ENCODE peak calls at places on chromosomes 5 and 9, in five cellular contexts. J is psoas muscle, Q is A549, X is right atrium auricular region, Z is IMR-90. U is an unnamed sample.

GRCh38 chr5:177154003-177154643 is 20.6 kb downstream of the NSD1 start:
- DNase-seq in J (no peak), Q (no peak), X (no peak), Z (peak), U (no peak)

GRCh38 chr9:90162819-90163218 is 479.8 kb downstream of the DIRAS2 start:
- DNase-seq in J (no peak), Q (no peak), X (no peak), Z (no peak), U (no peak)

GRCh38 chr5:137753986-137754235 is 252 bp downstream of the HNRNPA0 start:
- DNase-seq in J (no peak), Q (no peak), X (no peak), Z (no peak), U (no peak)

GRCh38 chr5:146877783-146878470 is 630 bp downstream of the PPP2R2B start:
- DNase-seq in J (peak), Q (no peak), X (no peak), Z (no peak), U (no peak)

GRCh38 chr5:132430736-132431135 is 59.8 kb downstream of the IRF1 start:
- DNase-seq in J (no peak), Q (no peak), X (no peak), Z (no peak), U (no peak)

GRCh38 chr9:19113964-19114679 is 11.4 kb upstream of the HAUS6 start:
- DNase-seq in J (no peak), Q (no peak), X (no peak), Z (no peak), U (no peak)

GRCh38 chr9:78278177-78278777 is 18.6 kb upstream of the PSAT1 start:
- DNase-seq in J (no peak), Q (no peak), X (no peak), Z (peak), U (peak)

GRCh38 chr9:7149258-7149657 is 391.5 kb downstream of the KDM4C start:
- DNase-seq in J (no peak), Q (no peak), X (no peak), Z (no peak), U (no peak)

GRCh38 chr9:122606587-122606986 is 8.0 kb upstream of the OR1Q1 start:
- DNase-seq in J (no peak), Q (no peak), X (no peak), Z (no peak), U (no peak)

GRCh38 chr5:106121972-106122605 is 1548.6 kb downstream of the EFNA5 start:
- DNase-seq in J (no peak), Q (peak), X (no peak), Z (peak), U (no peak)

GRCh38 chr9:127862075-127863011 is 7.9 kb upstream of the ENG start:
- DNase-seq in J (peak), Q (no peak), X (peak), Z (no peak), U (no peak)

GRCh38 chr5:115414406-115415142 is 118.1 kb upstream of the CCDC112 start:
- DNase-seq in J (peak), Q (no peak), X (no peak), Z (peak), U (no peak)

GRCh38 chr5:72658767-72659540 is 151.7 kb upstream of the ZNF366 start:
- DNase-seq in J (no peak), Q (no peak), X (no peak), Z (peak), U (no peak)

GRCh38 chr9:28956111-28956880 is 1383.0 kb upstream of the C9orf72 start:
- DNase-seq in J (no peak), Q (no peak), X (no peak), Z (no peak), U (no peak)

GRCh38 chr9:97468658-97469448 is 32.6 kb upstream of the TMOD1 start:
- DNase-seq in J (peak), Q (peak), X (peak), Z (peak), U (no peak)

GRCh38 chr5:167626341-167627118 is 664.9 kb upstream of the WWC1 start:
- DNase-seq in J (no peak), Q (no peak), X (no peak), Z (peak), U (no peak)

DNA sequence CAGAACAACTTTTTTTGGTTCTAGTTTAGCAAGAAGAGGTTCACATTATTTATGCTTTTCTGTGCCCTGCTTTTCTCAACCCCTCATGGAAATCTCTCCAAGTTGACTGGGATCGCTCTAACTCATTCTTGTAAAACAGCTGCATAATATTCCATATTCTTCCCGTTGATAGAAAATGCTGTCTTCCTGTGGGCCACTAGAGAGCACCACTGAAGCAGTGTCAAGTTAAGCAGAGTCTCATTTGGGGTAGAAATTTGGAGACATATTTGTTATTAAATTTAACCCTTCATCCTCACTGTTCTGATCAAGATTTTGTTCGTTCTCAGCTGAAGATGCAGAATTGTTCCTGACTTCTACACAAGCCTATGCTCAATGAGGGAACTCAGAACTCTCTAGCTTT is 140.1 kb downstream of the CEMIP2 start:
- DNase-seq in J (no peak), Q (no peak), X (no peak), Z (peak), U (no peak)
- TF ChIP-seq CTCF in J (no peak), Q (peak), X (no peak), Z (peak), U (peak)

DNA sequence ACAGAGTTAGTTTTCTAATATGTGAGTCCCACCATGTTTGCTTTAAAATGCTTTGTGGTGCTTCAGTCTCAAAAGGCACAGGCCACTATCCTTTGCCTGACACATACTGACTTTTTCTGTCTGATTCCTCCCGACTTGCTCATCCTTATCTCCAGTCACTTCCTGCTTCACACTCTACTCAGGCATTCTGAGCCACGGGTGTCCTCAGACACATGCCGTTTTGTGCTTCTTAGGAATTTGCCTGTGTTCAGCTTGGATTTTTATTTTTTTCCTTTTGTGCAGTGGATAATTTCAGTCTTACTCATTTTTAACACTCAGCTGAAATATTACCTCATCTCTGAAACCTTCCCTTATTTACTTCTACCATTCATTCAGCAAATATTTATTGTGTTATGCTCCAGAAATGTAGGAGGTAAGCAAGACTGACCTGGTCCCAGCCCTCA is 54.1 kb downstream of the MAN2A1 start:
- DNase-seq in J (no peak), Q (peak), X (no peak), Z (peak), U (peak)
- H3K27ac ChIP-seq in J (peak), Q (peak), X (no peak), Z (peak), U (peak)

DNA sequence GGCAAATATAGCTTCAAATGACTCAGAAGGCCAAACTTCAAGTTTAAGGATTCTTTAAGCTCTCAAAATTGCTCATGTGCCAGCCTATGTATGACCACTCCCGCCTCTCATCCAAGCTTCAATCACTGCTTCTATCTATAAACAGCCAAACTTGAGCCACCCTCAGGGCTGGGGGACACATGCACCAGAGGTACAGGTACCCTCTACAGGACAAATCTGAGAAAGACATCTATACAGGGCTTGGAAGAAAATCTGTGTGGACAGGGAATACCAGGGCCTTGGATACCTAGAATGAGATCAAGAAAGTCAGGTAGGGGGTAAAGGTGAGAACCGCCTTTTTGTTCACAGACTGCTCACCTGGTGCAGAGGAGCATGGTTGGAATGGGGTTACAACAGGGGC is 217.9 kb downstream of the ATPSCKMT start:
- DNase-seq in J (no peak), Q (no peak), X (no peak), Z (no peak), U (no peak)
- TF ChIP-seq CTCF in J (no peak), Q (no peak), X (no peak), Z (no peak), U (peak)

GRCh38 chr9:77142366-77142765 is 35.0 kb upstream of the VPS13A start:
- DNase-seq in J (no peak), Q (no peak), X (no peak), Z (no peak), U (no peak)
- H3K27ac ChIP-seq in J (no peak), Q (no peak), X (no peak), Z (no peak), U (no peak)

GRCh38 chr9:107756091-107756490 is 266.5 kb upstream of the KLF4 start:
- DNase-seq in J (no peak), Q (no peak), X (no peak), Z (no peak), U (no peak)

GRCh38 chr9:107760469-107761242 is 271.1 kb upstream of the KLF4 start:
- DNase-seq in J (peak), Q (no peak), X (peak), Z (no peak), U (no peak)

GRCh38 chr9:107761307-107761706 is 271.7 kb upstream of the KLF4 start:
- DNase-seq in J (no peak), Q (no peak), X (peak), Z (no peak), U (no peak)

GRCh38 chr9:107759823-107760166 is 270.2 kb upstream of the KLF4 start:
- DNase-seq in J (no peak), Q (no peak), X (peak), Z (no peak), U (no peak)

DNA sequence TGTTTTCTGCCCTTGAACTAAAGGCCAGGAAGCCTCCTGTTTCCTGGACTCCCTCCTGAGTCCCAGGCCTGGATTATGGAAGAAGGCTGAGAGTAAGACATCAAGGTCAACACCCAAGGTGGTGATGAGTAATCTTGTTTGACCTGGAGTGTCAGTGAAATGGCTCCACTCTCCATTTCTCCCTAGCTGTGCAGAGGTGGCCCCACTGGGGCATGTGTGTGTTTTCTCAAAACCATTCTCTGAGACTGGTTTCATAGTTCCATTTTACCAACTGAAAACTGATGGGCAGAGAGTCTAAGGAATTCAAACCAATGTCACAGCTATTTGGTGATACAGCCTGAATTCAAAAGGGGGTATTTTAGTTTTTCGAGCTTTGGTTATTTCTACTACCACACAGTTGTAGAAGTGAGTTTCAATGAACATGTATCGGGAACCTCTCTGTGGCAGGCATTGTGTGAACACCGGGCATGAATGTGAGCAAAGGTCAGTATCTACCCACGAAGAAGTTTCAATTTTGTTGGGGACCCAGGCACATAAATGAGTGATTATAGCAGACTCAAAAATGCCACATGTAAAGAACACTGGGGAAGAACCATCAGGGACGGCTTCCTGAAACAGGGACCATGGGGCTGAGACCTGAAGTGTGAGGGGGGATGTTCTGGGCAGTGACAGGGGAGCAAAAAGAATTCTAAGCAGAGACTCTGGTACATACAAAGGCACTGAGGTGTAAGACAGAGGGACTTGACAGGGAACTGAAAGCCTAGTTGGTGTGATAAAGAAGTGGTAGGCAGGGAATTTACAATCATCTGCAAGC is 269.6 kb upstream of the KLF4 start:
- DNase-seq in J (no peak), Q (no peak), X (peak), Z (no peak), U (no peak)
- TF ChIP-seq CTCF in J (no peak), Q (no peak), X (no peak), Z (no peak), U (no peak)

DNA sequence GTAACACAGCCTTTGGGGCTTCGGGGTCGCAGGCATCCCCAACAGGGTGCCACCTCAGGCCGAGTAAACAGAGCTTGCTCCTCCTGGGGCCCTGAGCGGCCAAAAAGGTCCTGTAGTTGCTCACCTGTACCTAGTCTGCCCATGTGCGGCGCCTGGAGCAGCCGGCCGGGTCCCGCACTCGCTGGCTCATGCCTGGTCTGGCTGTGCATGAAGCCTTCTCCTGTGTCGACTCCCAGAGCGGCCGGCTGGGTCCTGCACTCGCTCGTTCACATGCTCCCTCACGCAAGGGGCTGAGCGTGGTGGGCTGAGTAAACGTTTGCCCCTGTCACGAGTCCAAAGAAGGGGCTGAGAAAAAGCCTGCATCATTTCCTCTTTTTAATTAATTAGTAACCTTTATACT is 162.4 kb upstream of the TUT7 start:
- DNase-seq in J (no peak), Q (no peak), X (no peak), Z (no peak), U (no peak)
- H3K27ac ChIP-seq in J (no peak), Q (no peak), X (no peak), Z (no peak), U (no peak)

U was measured in foreskin keratinocyte.